ENCODE peak calls at places on chromosomes 5 and 9, in six cellular contexts. O is stimulated activated CD8-positive, alpha-beta memory T cell treated with anti-CD3 and anti-CD28 coated beads, Interleukin-7, amount 100 ng/mL, for 1 hour; H is NAMALWA; Y is retina; S is activated CD4-positive, alpha-beta T cell treated with anti-CD3 and anti-CD28 coated beads, Interleukin-2, amount 50 U/mL, for 1 hour; I is brain microvascular endothelial cell. X is an unnamed sample.
A peak's percentile ranks its signal among the peaks of the same experiment; 100 is the strongest.

GRCh38 chr5:50667079-50667652 is 729 bp downstream of the PARP8 start:
- DNase-seq in H (peak; percentile 62), Y (peak; percentile 93), S (no peak), O (no peak), I (peak; percentile 48), X (peak; percentile 76)

GRCh38 chr9:90722116-90722515 is 79.5 kb upstream of the DIRAS2 start:
- DNase-seq in Y (no peak), O (no peak), H (no peak), S (no peak), I (no peak), X (no peak)

GRCh38 chr9:77751341-77752091 is 103.4 kb upstream of the GNA14 start:
- DNase-seq in S (no peak), H (peak; percentile 62), I (peak; percentile 84), Y (peak; percentile 45), O (no peak), X (peak; percentile 41)

GRCh38 chr5:181239062-181239663 is 4.5 kb downstream of the RACK1 start:
- DNase-seq in I (no peak), H (no peak), S (no peak), Y (no peak), O (no peak), X (no peak)

GRCh38 chr5:16411235-16411634 is 54.4 kb downstream of the ZNF622 start:
- DNase-seq in H (no peak), O (no peak), Y (no peak), I (no peak), S (no peak), X (no peak)

GRCh38 chr9:114805670-114806551 is at the start of gene TNFSF15:
- DNase-seq in O (no peak), H (peak; percentile 48), Y (no peak), I (peak; percentile 14), S (no peak), X (peak; percentile 5)

GRCh38 chr9:70340572-70340971 is 73.9 kb downstream of the KLF9 start:
- DNase-seq in H (peak; percentile 46), O (no peak), Y (no peak), I (no peak), S (no peak), X (no peak)

GRCh38 chr5:173739741-173740140 is 123.3 kb upstream of the BOD1 start:
- DNase-seq in Y (no peak), O (no peak), S (no peak), I (no peak), H (no peak), X (no peak)

GRCh38 chr5:168110384-168110783 is 181.1 kb upstream of the WWC1 start:
- DNase-seq in Y (no peak), I (no peak), O (no peak), S (no peak), H (no peak), X (no peak)

GRCh38 chr5:176985516-176985915 is 21.1 kb downstream of the UIMC1 start:
- DNase-seq in H (peak; percentile 80), Y (no peak), O (no peak), S (peak; percentile 15), I (no peak), X (no peak)

GRCh38 chr9:70635790-70636189 is 221.3 kb upstream of the KLF9 start:
- DNase-seq in S (no peak), I (no peak), O (no peak), Y (no peak), H (no peak), X (no peak)

GRCh38 chr9:32350682-32351081 is 33.8 kb upstream of the ACO1 start:
- DNase-seq in Y (no peak), S (no peak), I (no peak), O (no peak), H (peak; percentile 50), X (no peak)

GRCh38 chr9:116910201-116910600 is 223.1 kb downstream of the TRIM32 start:
- DNase-seq in S (no peak), H (no peak), I (no peak), Y (no peak), O (no peak), X (no peak)

GRCh38 chr5:94288937-94289336 is 329.5 kb downstream of the KIAA0825 start:
- DNase-seq in S (no peak), Y (no peak), H (no peak), O (no peak), I (peak; percentile 1), X (no peak)

GRCh38 chr9:81827616-81828296 is 100.5 kb upstream of the SPATA31D4 start:
- DNase-seq in I (no peak), H (no peak), S (no peak), Y (no peak), O (no peak), X (no peak)

GRCh38 chr5:87120518-87121314 is 147.0 kb upstream of the RASA1 start:
- DNase-seq in Y (no peak), S (peak; percentile 1), O (no peak), H (peak; percentile 21), I (peak; percentile 93), X (no peak)

GRCh38 chr5:32355694-32356093 is 43.0 kb upstream of the MTMR12 start:
- DNase-seq in S (no peak), I (no peak), Y (no peak), O (no peak), H (no peak), X (no peak)

GRCh38 chr9:36980148-36980974 is 53.7 kb downstream of the PAX5 start:
- DNase-seq in I (no peak), Y (peak; percentile 38), S (no peak), O (no peak), H (no peak), X (no peak)

X was measured in HL-60.